ENCODE peak calls at places on chromosomes 3 and 15, in five cellular contexts. D is Panc1, U is thoracic aorta, T is IMR-90, J is neuronal stem cell. R is an unnamed sample.

GRCh38 chr3:128906804-128907525 is 27.5 kb downstream of the ACAD9 start:
- DNase-seq in D (no peak), U (no peak), T (no peak), J (no peak), R (no peak)

GRCh38 chr3:178968996-178969700 is 102.5 kb downstream of the ZMAT3 start:
- DNase-seq in D (no peak), U (no peak), T (no peak), J (no peak), R (no peak)

GRCh38 chr3:103002447-103002846 is 567.6 kb downstream of the ZPLD1 start:
- DNase-seq in D (no peak), U (no peak), T (no peak), J (no peak), R (no peak)

GRCh38 chr3:141557961-141558706 is 71.3 kb downstream of the RASA2 start:
- DNase-seq in D (no peak), U (no peak), T (no peak), J (no peak), R (no peak)

GRCh38 chr3:194294199-194294887 is 56.8 kb downstream of the CPN2 start:
- DNase-seq in D (no peak), U (no peak), T (no peak), J (no peak), R (no peak)

GRCh38 chr3:81041331-81041730 is 720.1 kb downstream of the GBE1 start:
- DNase-seq in D (no peak), U (no peak), T (no peak), J (no peak), R (no peak)

GRCh38 chr15:45429974-45430792 is 51.8 kb upstream of the GATM start:
- DNase-seq in D (peak; percentile 39), U (no peak), T (peak; percentile 46), J (peak; percentile 70), R (peak; percentile 79)

GRCh38 chr15:43505723-43506122 is 11.7 kb upstream of the MAP1A start:
- DNase-seq in D (no peak), U (no peak), T (peak; percentile 92), J (no peak), R (no peak)

GRCh38 chr3:62665627-62666433 is 209.4 kb downstream of the CADPS start:
- DNase-seq in D (peak; percentile 7), U (no peak), T (peak; percentile 18), J (peak; percentile 80), R (peak; percentile 64)

GRCh38 chr3:171801738-171802600 is 8.3 kb downstream of the PLD1 start:
- DNase-seq in D (peak; percentile 76), U (no peak), T (peak; percentile 93), J (no peak), R (no peak)

DNA sequence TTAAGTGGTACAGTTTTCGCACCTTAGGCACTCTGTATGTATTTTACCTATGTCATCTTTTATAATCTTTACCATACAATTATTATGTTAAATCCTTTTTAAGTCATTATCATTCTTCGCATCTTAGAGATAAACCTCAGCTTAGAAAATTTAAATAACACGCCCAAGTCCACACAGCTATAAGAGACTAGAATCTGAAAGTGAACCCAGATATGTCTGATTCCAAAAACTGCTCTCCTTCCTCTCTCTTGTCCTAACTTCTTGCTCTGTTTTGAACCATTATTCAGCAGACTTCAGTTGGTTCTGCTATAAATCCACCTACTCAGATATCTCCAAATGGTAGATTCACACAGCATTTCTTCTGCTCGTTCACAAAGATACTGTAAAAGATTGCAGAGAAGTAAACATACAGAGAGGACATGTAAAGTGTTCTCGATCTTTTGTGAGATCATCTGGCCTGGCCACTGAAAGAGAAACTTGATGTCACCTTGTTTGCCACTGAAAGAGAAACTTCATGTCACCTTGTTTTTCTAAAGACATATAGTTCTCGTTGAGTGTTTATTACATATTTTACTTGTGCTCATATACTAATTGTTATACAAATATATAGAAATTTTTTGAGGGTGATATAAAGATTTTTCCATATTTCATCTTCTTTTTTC is 533.2 kb downstream of the GRM7 start:
- DNase-seq in D (no peak), U (no peak), T (no peak), J (no peak), R (no peak)
- H3K27ac ChIP-seq in D (no peak overlapping the region), U (no peak overlapping the region), T (no peak overlapping the region), J (no peak overlapping the region), R (no peak overlapping the region)

GRCh38 chr3:51676102-51676640 is 5.1 kb downstream of the TEX264 start:
- DNase-seq in D (no peak), U (no peak), T (no peak), J (no peak), R (no peak)

GRCh38 chr3:51673181-51673801 is 2.2 kb downstream of the TEX264 start:
- DNase-seq in D (no peak), U (no peak), T (no peak), J (no peak), R (no peak)

GRCh38 chr3:51677358-51677757 is 6.3 kb downstream of the TEX264 start:
- DNase-seq in D (no peak), U (no peak), T (no peak), J (no peak), R (no peak)

GRCh38 chr3:51673802-51674654 is 3.0 kb downstream of the TEX264 start:
- DNase-seq in D (no peak), U (no peak), T (no peak), J (no peak), R (no peak)

DNA sequence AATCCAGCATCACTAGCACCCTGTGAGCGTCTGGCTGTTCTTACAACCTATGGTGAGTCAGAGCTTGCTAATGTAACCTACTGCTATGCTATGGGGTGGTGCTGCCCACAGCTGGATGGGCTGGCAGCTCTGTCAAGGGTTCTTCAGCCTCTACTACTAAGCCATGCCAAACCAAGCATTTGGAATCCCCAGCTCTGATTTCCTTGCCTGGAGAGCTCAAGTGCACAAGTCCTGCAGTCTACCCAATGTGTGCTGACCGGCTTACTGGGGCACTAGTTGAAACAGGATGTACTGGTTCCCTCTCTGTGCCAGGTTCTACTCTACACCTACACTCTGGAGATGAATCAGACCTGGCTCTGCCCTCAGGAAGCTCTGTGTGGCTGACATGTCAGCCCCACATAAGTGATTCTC is 4.2 kb downstream of the TEX264 start:
- DNase-seq in D (no peak), U (no peak), T (peak; percentile 60), J (no peak), R (no peak)
- H3K27ac ChIP-seq in D (no peak overlapping the region), U (no peak overlapping the region), T (no peak overlapping the region), J (no peak overlapping the region), R (no peak overlapping the region)

GRCh38 chr3:66504761-66505641 is 4.2 kb upstream of the LRIG1 start:
- DNase-seq in D (no peak), U (no peak), T (no peak), J (no peak), R (no peak)
- H3K27ac ChIP-seq in D (no peak overlapping the region), U (no peak overlapping the region), T (no peak overlapping the region), J (no peak overlapping the region), R (peak overlapping the region; percentile 5)

DNA sequence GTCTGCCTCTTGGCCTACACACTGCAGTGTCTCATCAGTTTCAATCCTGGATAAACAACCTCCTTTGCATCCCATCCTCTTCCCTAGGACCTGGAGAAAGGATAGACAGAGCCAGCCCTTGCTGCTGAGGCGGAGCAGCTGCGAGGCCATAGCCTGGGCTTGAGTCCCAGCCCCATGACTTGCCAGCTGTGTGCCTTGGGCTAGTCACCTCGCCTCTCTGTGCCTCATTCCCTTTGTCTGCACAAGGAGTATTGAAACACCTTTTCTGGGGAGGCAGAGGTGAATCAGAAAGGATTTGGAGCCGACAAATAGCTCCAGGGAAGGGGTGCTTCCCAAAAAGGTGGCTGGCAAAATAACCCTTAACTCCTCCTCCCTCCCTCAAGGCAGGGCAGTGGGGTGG is 65.0 kb upstream of the SLC6A1 start:
- DNase-seq in D (no peak), U (no peak), T (no peak), J (no peak), R (no peak)
- H3K27ac ChIP-seq in D (no peak overlapping the region), U (no peak overlapping the region), T (no peak overlapping the region), J (no peak overlapping the region), R (no peak overlapping the region)

GRCh38 chr3:10998542-10998941 is 6.0 kb downstream of the SLC6A1 start:
- DNase-seq in D (no peak), U (no peak), T (no peak), J (no peak), R (no peak)
- H3K27ac ChIP-seq in D (no peak overlapping the region), U (no peak overlapping the region), T (no peak overlapping the region), J (no peak overlapping the region), R (no peak overlapping the region)

GRCh38 chr15:49494842-49495241 is 71.8 kb downstream of the FGF7 start:
- DNase-seq in D (no peak), U (no peak), T (no peak), J (no peak), R (no peak)
- H3K27ac ChIP-seq in D (no peak overlapping the region), U (no peak overlapping the region), T (peak overlapping the region; percentile 38), J (no peak overlapping the region), R (no peak overlapping the region)